ENCODE peak calls at places on chromosomes 3 and 15, in five cellular contexts. V is CD8-positive, alpha-beta memory T cell; R is SJSA1; M is heart left ventricle; Z is astrocyte. X is an unnamed sample. For H3K36me3, the result is how much of the 10 kb centered on the place peaks cover.

GRCh38 chr15:76267077-76267476 is 44.2 kb downstream of the ETFA start:
- DNase-seq in Z (no peak), V (no peak), R (no peak), M (no peak), X (no peak)

GRCh38 chr3:142022381-142022780 is 127.0 kb downstream of the TFDP2 start:
- DNase-seq in R (no peak), M (no peak), V (no peak), Z (no peak), X (no peak)

GRCh38 chr3:5058463-5058862 is 63.6 kb upstream of the ARL8B start:
- DNase-seq in M (no peak), Z (peak), V (no peak), R (no peak), X (no peak)

GRCh38 chr3:188528390-188528789 is 374.4 kb downstream of the LPP start:
- DNase-seq in R (no peak), M (no peak), V (no peak), Z (no peak), X (no peak)

GRCh38 chr3:173463250-173463649 is 65.7 kb downstream of the NLGN1 start:
- DNase-seq in M (no peak), Z (no peak), R (no peak), V (no peak), X (no peak)

GRCh38 chr3:69542265-69543079 is 156.6 kb upstream of the FRMD4B start:
- DNase-seq in Z (no peak), V (no peak), M (peak), R (peak), X (peak)

GRCh38 chr15:50685976-50686467 is 575 bp downstream of the TRPM7 start:
- DNase-seq in R (no peak), M (peak), V (peak), Z (peak), X (peak)

GRCh38 chr3:45538641-45538986 is 55.9 kb upstream of the LIMD1 start:
- DNase-seq in V (no peak), M (no peak), Z (no peak), R (no peak), X (no peak)

GRCh38 chr3:185215873-185216586 is 37.8 kb downstream of the EHHADH start:
- DNase-seq in M (no peak), V (no peak), Z (peak), R (peak), X (no peak)

GRCh38 chr3:186108941-186109865 is at the start of gene ETV5:
- DNase-seq in R (peak), Z (peak), V (peak), M (peak), X (peak)

GRCh38 chr3:152151216-152151874 is 117.4 kb upstream of the MBNL1 start:
- DNase-seq in R (no peak), Z (no peak), M (no peak), V (no peak), X (no peak)

GRCh38 chr3:59064276-59064675 is 14.5 kb upstream of the CFAP20DC start:
- DNase-seq in R (no peak), Z (no peak), V (no peak), M (no peak), X (no peak)

GRCh38 chr3:66531256-66531655 is 30.4 kb upstream of the LRIG1 start:
- DNase-seq in Z (no peak), R (no peak), M (no peak), V (no peak), X (no peak)

GRCh38 chr15:56176996-56177395 is 66.7 kb downstream of the RFX7 start:
- DNase-seq in M (no peak), Z (no peak), V (no peak), R (no peak), X (no peak)

GRCh38 chr3:183966361-183966791 is 51.3 kb downstream of the ABCC5 start:
- DNase-seq in Z (no peak), M (no peak), V (no peak), R (no peak), X (no peak)

GRCh38 chr3:183968846-183969245 is 48.8 kb downstream of the ABCC5 start:
- DNase-seq in V (no peak), Z (no peak), R (no peak), M (no peak), X (no peak)

GRCh38 chr3:183967693-183968092 is 50.0 kb downstream of the ABCC5 start:
- DNase-seq in M (no peak), R (no peak), Z (no peak), V (no peak), X (no peak)
- H3K36me3 ChIP-seq in M (under half), R (under half), Z (under half), V (under half), X (under half)

DNA sequence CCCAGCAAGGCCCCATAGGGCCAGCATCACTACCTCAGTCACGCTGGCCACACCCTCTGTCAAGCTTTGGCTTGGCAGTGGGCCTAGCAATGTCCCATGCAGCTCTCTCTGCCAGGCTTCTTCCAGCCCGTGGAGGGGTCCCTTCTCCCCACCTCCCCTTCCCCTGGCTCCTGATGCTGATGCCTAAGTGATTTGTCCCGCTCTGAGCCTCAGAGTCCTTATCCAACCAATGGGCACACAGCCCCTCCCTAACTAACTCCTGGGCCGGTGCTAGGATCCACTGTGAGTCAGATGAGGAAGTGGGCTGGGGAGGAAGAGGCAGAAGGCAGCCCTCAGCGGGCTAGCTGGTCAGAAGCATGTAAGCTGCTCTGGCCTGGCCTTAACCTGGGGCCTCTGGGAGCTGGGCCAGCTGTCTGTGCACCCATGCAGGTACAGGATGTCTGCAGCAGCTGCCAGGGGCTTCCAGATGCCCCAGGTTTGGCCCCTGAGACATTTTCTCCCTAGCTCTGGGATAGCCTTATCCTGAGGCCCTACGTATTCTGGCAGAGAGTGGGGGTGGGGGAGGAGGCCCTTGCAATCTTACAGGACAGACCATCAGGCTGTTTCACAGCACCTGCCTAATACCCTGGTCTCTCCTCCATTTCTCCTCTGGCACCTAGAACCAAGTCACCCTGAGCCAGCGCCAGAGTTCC is 740 bp upstream of the ZBTB47 start:
- DNase-seq in V (no peak), M (peak), Z (peak), R (peak), X (peak)
- H3K4me3 ChIP-seq in V (no peak), M (peak), Z (peak), R (peak), X (peak)

DNA sequence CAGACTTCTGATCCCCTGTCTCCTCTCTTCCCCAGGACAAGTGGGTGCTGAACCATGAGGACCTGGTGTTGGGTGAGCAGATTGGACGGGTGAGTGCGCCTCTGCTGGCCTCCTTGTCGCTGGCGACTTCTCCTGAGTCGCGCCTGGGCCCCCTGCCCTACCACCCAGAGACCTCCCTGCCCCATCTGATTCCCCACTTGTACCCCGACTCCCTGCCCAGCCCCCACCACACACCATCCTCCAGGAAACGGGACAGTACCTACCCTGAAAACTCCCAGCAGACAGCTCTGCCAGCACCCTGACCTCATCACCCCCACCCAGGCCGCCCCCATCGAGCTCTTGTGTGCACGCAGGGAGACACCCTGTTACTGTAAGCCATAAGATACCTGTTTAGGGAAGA is 7.7 kb downstream of the FES start:
- DNase-seq in R (no peak), Z (no peak), V (no peak), M (no peak), X (peak)
- H3K36me3 ChIP-seq in R (under half), Z (under half), V (under half), M (under half), X (under half)

DNA sequence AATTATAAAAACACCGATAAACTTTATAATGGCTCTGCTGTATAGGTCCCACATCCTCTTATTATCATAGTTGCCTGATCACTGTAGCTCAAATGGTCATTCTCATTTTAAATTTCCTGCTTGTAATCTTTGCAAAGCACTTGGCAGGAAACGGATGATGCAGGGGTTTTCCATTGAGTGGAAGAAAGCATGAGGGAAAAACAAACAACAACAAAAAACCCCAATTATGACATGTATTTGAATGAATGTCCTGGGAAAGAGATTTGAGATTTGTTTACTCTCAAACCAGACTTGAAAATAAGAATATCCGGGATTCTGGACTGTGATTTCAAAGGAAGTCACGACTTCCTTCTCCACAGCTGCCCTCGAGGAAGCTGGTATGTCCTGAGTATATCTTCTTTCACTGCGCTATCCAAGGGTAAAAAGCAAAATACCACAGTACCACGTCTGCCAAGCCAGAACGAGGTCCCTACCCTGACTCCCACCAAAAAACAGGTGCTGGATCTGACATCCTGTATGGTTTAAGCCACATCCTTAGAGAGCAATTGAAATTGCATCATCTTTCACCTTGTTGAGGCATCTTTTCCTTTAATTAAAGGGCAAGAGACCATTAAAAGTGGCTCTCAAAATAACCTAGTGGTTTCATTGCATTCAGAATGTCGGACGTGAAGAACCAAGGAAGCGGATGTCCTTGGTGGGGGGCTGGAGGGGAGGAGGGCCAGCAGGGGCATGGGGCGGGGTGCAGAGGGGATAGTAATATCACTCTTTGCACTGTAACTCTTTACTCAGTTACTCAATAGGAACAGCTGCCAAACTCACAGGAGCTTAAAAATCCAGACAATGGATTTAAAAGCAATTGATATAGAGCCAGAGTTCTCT is 13.5 kb upstream of the TIPIN start:
- DNase-seq in M (no peak), R (peak), V (no peak), Z (no peak), X (no peak)
- H3K4me3 ChIP-seq in M (peak), R (peak), V (peak), Z (peak), X (peak)

GRCh38 chr15:88617031-88617722 is 4.0 kb upstream of the AEN start:
- DNase-seq in R (no peak), Z (no peak), V (no peak), M (no peak), X (no peak)

GRCh38 chr15:88618686-88619085 is 2.5 kb upstream of the AEN start:
- DNase-seq in Z (no peak), M (no peak), V (no peak), R (no peak), X (no peak)

GRCh38 chr15:88619796-88620195 is 1.3 kb upstream of the AEN start:
- DNase-seq in V (no peak), R (no peak), M (no peak), Z (no peak), X (no peak)

GRCh38 chr15:88616240-88616639 is 4.9 kb upstream of the AEN start:
- DNase-seq in Z (no peak), R (no peak), M (no peak), V (no peak), X (no peak)

GRCh38 chr15:88617790-88618189 is 3.4 kb upstream of the AEN start:
- DNase-seq in Z (no peak), M (no peak), V (no peak), R (no peak), X (no peak)
- H3K36me3 ChIP-seq in Z (under half), M (under half), V (under half), R (under half), X (under half)

GRCh38 chr3:114384558-114384903 is 90.7 kb downstream of the TIGIT start:
- DNase-seq in Z (no peak), M (no peak), R (no peak), V (no peak), X (no peak)
- H3K4me3 ChIP-seq in Z (peak), M (peak), R (no peak), V (peak), X (peak)

GRCh38 chr15:30918366-30918765 is 14.7 kb downstream of the FAN1 start:
- DNase-seq in V (no peak), R (no peak), M (no peak), Z (no peak), X (no peak)
- H3K36me3 ChIP-seq in V (under half), R (half or more), M (under half), Z (under half), X (under half)

GRCh38 chr15:97993310-97993738 is 32.8 kb downstream of the ARRDC4 start:
- DNase-seq in V (no peak), R (no peak), M (no peak), Z (no peak), X (no peak)

GRCh38 chr15:97992831-97993230 is 32.3 kb downstream of the ARRDC4 start:
- DNase-seq in V (no peak), Z (no peak), R (no peak), M (no peak), X (no peak)

GRCh38 chr15:97995192-97995591 is 34.7 kb downstream of the ARRDC4 start:
- DNase-seq in Z (no peak), R (no peak), V (no peak), M (no peak), X (no peak)

GRCh38 chr15:97998307-97999071 is 38.0 kb downstream of the ARRDC4 start:
- DNase-seq in V (no peak), M (no peak), R (peak), Z (no peak), X (no peak)

DNA sequence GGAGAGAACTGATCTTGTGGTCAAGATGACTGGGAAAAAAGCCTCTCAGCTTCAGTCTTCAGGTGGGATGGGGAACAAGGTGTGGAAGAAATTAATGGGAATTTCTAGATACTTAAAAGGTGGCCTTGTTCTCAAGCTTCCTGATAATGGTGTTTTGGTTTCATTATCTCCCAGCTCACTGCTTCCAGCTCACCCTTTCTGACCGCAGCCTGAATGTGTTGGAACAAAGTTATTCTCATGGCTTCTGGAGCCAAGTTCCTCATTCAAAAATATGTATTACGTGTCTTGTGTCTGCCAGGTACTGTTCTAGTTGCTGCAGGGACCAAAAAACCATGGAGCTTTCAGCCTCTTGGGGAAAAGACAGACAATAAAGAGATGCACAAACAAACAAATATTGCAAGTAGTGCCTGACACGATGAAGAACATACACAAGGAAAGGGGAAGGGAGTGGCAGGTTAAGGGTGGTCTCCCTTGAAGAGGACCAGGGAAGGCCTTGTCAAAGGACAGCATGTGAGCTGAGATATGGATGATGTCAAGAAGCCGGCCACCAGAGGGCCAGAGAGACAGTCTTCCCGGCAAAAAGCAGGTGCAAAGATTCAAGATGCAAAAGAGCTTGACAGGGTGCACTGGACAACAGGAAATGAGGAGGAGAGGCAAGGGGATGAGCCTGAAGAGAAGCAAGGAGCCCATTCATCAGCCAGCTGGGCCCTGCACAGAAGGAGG is 35.5 kb downstream of the ARRDC4 start:
- DNase-seq in M (no peak), V (no peak), R (no peak), Z (no peak), X (no peak)
- H3K4me3 ChIP-seq in M (no peak), V (peak), R (no peak), Z (no peak), X (no peak)

X was measured in kidney.